ENCODE peak calls at places on chromosomes 4 and X, in five cellular contexts. U, Z, A, N and X are unnamed samples.

GRCh38 chrX:10156199-10157031 is at the start of gene CLCN4:
- DNase-seq in A (peak; percentile 55), Z (peak; percentile 48), N (no peak), U (peak; percentile 30), X (no peak)

GRCh38 chrX:13411496-13412207 is 91.8 kb upstream of the ATXN3L start:
- DNase-seq in N (no peak), Z (no peak), U (no peak), A (no peak), X (no peak)

GRCh38 chrX:122546269-122546668 is 637.8 kb upstream of the GRIA3 start:
- DNase-seq in U (no peak), A (no peak), Z (no peak), N (no peak), X (no peak)

GRCh38 chr4:6916587-6917444 is 7.2 kb downstream of the TBC1D14 start:
- DNase-seq in U (no peak), Z (no peak), A (no peak), N (no peak), X (no peak)

GRCh38 chrX:18890724-18891560 is 93.0 kb downstream of the PHKA2 start:
- DNase-seq in U (no peak), Z (no peak), N (no peak), A (no peak), X (no peak)

GRCh38 chrX:11759461-11760311 is 1.6 kb downstream of the MSL3 start:
- DNase-seq in U (peak; percentile 46), A (peak; percentile 61), N (peak; percentile 47), Z (peak; percentile 81), X (peak; percentile 51)

GRCh38 chr4:88078592-88078991 is 71.2 kb downstream of the PKD2 start:
- DNase-seq in U (no peak), Z (no peak), N (no peak), A (no peak), X (no peak)

GRCh38 chr4:15400911-15401671 is 26.7 kb upstream of the C1QTNF7 start:
- DNase-seq in A (no peak), N (no peak), Z (no peak), U (no peak), X (no peak)

GRCh38 chr4:124640037-124640730 is 72.3 kb downstream of the ANKRD50 start:
- DNase-seq in N (no peak), Z (no peak), A (no peak), U (no peak), X (no peak)

GRCh38 chr4:152073738-152074137 is 312.9 kb upstream of the GATB start:
- DNase-seq in Z (peak; percentile 11), A (no peak), N (no peak), U (no peak), X (no peak)

GRCh38 chr4:167021545-167022155 is 212.6 kb downstream of the SPOCK3 start:
- DNase-seq in A (peak; percentile 80), N (peak; percentile 2), Z (peak; percentile 48), U (peak; percentile 74), X (no peak)

GRCh38 chr4:98546910-98547544 is 111.4 kb downstream of the TSPAN5 start:
- DNase-seq in Z (peak; percentile 27), U (no peak), N (no peak), A (peak; percentile 12), X (no peak)

GRCh38 chrX:105662248-105662647 is 160.1 kb upstream of the NRK start:
- DNase-seq in N (no peak), Z (no peak), U (no peak), A (no peak), X (no peak)

GRCh38 chr4:3630136-3630933 is 98.1 kb upstream of the LRPAP1 start:
- DNase-seq in N (no peak), A (no peak), U (no peak), Z (no peak), X (no peak)

GRCh38 chr4:14345356-14345775 is 656.9 kb upstream of the CPEB2 start:
- DNase-seq in N (no peak), A (no peak), U (no peak), Z (no peak), X (no peak)

GRCh38 chr4:61336488-61336887 is 136.4 kb downstream of the ADGRL3 start:
- DNase-seq in Z (no peak), N (no peak), U (no peak), A (no peak), X (no peak)

GRCh38 chr4:20764353-20764752 is 64.1 kb downstream of the PACRGL start:
- DNase-seq in Z (no peak), A (no peak), N (no peak), U (no peak), X (no peak)

GRCh38 chr4:185566972-185567749 is 31.9 kb upstream of the PDLIM3 start:
- DNase-seq in Z (peak; percentile 18), A (no peak), U (no peak), N (no peak), X (no peak)

GRCh38 chr4:5292091-5292490 is 240.8 kb downstream of the STK32B start:
- DNase-seq in U (no peak), N (no peak), A (no peak), Z (no peak), X (no peak)

GRCh38 chr4:69617083-69617694 is 22.3 kb downstream of the UGT2A2 start:
- DNase-seq in U (peak; percentile 3), A (no peak), Z (no peak), N (no peak), X (no peak)

GRCh38 chr4:183666088-183666487 is 7.0 kb downstream of the TRAPPC11 start:
- DNase-seq in N (no peak), Z (no peak), U (no peak), A (no peak), X (no peak)

GRCh38 chrX:129877401-129877800 is 28.6 kb upstream of the UTP14A start:
- DNase-seq in A (no peak), N (no peak), Z (no peak), U (no peak), X (no peak)

GRCh38 chr4:107978716-107979451 is 10.8 kb upstream of the HADH start:
- DNase-seq in U (no peak), Z (no peak), A (no peak), N (no peak), X (no peak)